ENCODE peak calls at places on chromosomes 3 and 15, in eight cellular contexts. G is neural progenitor cell, A is psoas muscle, K is thoracic aorta, P is lower lobe of right lung, M is Peyer's patch, Z is uterus, L is lung. Q is an unnamed sample.

GRCh38 chr15:66701422-66702034 is 508 bp upstream of the SMAD6 start:
- DNase-seq in L (no peak), G (peak; percentile 77), M (no peak), Z (no peak), K (no peak), P (peak; percentile 70), A (peak; percentile 73), Q (peak; percentile 72)

GRCh38 chr15:56537881-56538280 is 72.9 kb upstream of the MNS1 start:
- DNase-seq in Z (no peak), K (no peak), P (peak; percentile 45), M (peak; percentile 55), G (no peak), A (peak; percentile 54), L (no peak), Q (peak; percentile 75)

GRCh38 chr15:92017882-92018534 is 164.5 kb downstream of the SLCO3A1 start:
- DNase-seq in L (no peak), K (no peak), Z (no peak), G (no peak), P (no peak), M (no peak), A (no peak), Q (no peak)

GRCh38 chr3:43649365-43649968 is 27.7 kb upstream of the ANO10 start:
- DNase-seq in G (peak; percentile 66), L (no peak), Z (no peak), M (no peak), A (no peak), P (no peak), K (no peak), Q (no peak)

GRCh38 chr3:20091331-20091730 is 51.1 kb downstream of the KAT2B start:
- DNase-seq in A (no peak), P (no peak), K (no peak), Z (no peak), G (no peak), L (no peak), M (no peak), Q (no peak)

GRCh38 chr3:24539699-24540098 is 45.0 kb upstream of the THRB start:
- DNase-seq in P (no peak), G (no peak), Z (no peak), M (no peak), A (no peak), L (no peak), K (no peak), Q (no peak)

GRCh38 chr3:138854940-138855339 is 20.2 kb upstream of the PIK3CB start:
- DNase-seq in G (no peak), K (no peak), Z (no peak), L (no peak), P (no peak), A (no peak), M (no peak), Q (no peak)

GRCh38 chr3:188397766-188398705 is 244.1 kb downstream of the LPP start:
- DNase-seq in M (no peak), Z (no peak), L (no peak), G (no peak), P (no peak), K (no peak), A (no peak), Q (no peak)

GRCh38 chr15:97077930-97078329 is 747.4 kb downstream of the NR2F2 start:
- DNase-seq in K (no peak), Z (no peak), G (no peak), M (no peak), L (no peak), A (no peak), P (no peak), Q (no peak)

GRCh38 chr3:71050521-71051258 is 532.8 kb downstream of the FOXP1 start:
- DNase-seq in K (no peak), Z (no peak), P (no peak), M (no peak), L (no peak), A (no peak), G (no peak), Q (peak; percentile 55)

GRCh38 chr15:81023483-81024264 is 23.0 kb downstream of the TLNRD1 start:
- DNase-seq in Z (peak; percentile 39), P (peak; percentile 81), K (no peak), G (no peak), A (peak; percentile 90), M (peak; percentile 24), L (peak; percentile 70), Q (no peak)

GRCh38 chr3:159234306-159234705 is 432.5 kb downstream of the MFSD1 start:
- DNase-seq in P (no peak), M (no peak), L (no peak), G (no peak), A (no peak), Z (no peak), K (no peak), Q (no peak)

GRCh38 chr3:38000965-38001455 is 10.4 kb downstream of the VILL start:
- DNase-seq in G (no peak), L (no peak), Z (peak; percentile 10), P (no peak), M (no peak), K (no peak), A (no peak), Q (no peak)

DNA sequence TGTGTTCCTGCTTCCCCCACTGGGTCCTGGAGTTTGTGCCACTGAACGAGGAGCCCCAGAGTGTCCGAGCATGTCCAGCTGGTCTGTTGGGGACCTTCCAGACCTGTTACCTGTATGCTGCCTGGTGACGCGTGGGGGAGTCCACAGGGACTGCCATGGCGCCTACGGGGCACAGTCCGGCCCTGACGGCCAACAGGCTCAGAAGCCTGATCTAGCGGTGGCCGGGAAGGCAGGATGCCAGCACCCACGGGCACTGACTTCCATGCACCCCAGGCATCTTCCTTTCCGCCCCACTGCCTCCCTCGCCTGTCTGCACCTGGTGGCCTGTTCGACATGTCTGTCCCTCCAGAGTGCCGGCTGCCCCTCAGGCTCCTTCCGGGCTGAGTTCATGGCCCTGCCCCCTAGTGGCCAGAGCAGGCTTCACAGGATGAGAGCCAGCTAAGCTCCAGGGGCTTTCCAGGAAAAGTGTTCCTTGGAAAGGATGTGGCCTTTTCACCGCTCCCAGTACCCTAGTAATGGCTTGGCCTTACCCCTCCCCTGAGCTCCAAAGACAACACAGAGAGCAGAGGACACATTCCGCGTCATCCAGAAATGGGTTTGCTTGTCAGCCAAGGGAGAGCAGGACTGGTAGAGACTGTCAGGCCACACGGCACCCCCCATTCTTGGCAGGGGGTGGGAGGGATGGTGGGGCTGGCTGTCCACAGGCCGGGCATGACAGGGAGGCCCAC is 35.7 kb downstream of the NGRN start:
- DNase-seq in K (no peak), A (peak; percentile 73), M (peak; percentile 42), P (peak; percentile 74), G (peak; percentile 85), Z (peak; percentile 43), L (peak; percentile 64), Q (peak; percentile 88)
- H3K27ac ChIP-seq in K (peak overlapping the region; percentile 42), A (no peak overlapping the region), M (no peak overlapping the region), P (no peak overlapping the region), G (no peak overlapping the region), Z (peak overlapping the region; percentile 1), L (no peak overlapping the region), Q (no peak overlapping the region)

GRCh38 chr15:62846805-62847481 is 195.6 kb upstream of the TPM1 start:
- DNase-seq in P (no peak), Z (no peak), G (no peak), L (no peak), K (no peak), M (no peak), A (no peak), Q (no peak)

GRCh38 chr15:62850318-62850717 is 192.2 kb upstream of the TPM1 start:
- DNase-seq in A (no peak), G (no peak), L (no peak), K (no peak), Z (no peak), M (no peak), P (no peak), Q (no peak)

GRCh38 chr15:62849316-62850129 is 193.0 kb upstream of the TPM1 start:
- DNase-seq in L (no peak), M (no peak), P (no peak), A (no peak), Z (no peak), G (no peak), K (no peak), Q (no peak)

GRCh38 chr15:62847900-62848489 is 194.6 kb upstream of the TPM1 start:
- DNase-seq in K (no peak), A (peak; percentile 86), P (peak; percentile 57), G (peak; percentile 74), L (peak; percentile 42), M (peak; percentile 26), Z (peak; percentile 82), Q (peak; percentile 84)

DNA sequence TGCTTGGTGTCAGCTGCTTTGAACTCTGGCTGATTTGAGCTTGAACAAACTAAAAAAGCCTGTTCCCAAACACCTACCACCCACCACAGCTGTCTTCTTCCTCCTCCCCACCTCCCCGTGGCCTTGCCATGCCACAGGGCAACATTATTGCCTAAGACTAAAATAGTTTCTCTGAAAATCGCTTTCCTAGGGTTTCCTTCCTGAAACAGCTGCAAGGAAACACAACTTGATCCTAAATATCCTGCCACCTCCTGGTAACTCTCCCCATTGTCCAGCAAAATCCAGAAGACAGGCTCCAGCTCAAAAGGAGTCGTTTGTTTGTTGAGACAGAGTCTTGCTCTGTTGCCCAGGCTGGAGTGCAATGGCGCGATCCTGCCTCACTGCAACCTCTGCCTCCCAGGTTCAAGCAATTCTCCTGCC is 193.9 kb upstream of the TPM1 start:
- DNase-seq in G (no peak), P (no peak), A (no peak), L (no peak), M (no peak), K (no peak), Z (no peak), Q (no peak)
- H3K27ac ChIP-seq in G (no peak overlapping the region), P (no peak overlapping the region), A (no peak overlapping the region), L (no peak overlapping the region), M (no peak overlapping the region), K (no peak overlapping the region), Z (peak overlapping the region; percentile 69), Q (no peak overlapping the region)

DNA sequence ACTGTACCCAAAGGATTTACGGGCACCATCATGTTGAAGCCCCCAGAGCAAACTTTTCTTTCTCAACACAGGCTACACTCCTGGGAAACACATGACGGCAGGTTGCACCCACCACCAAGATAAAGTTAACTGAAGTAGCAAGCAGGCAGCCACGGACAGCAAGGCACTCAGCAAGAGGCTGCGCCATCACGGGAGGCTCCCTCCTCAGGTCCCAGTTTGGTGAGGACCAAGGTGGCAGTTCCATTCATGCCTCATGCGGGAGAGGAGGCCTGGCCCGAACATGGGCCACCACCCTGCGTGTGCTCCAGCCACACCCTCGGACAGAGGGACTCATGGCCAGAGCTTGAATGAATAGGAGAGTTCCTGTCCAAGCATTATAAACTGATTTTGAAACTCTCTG is 6.8 kb downstream of the ADCY5 start:
- DNase-seq in M (no peak), L (no peak), G (no peak), Z (no peak), P (no peak), A (no peak), K (no peak), Q (no peak)
- H3K27ac ChIP-seq in M (no peak overlapping the region), L (peak overlapping the region; percentile 64), G (no peak overlapping the region), Z (no peak overlapping the region), P (no peak overlapping the region), A (no peak overlapping the region), K (peak overlapping the region; percentile 49), Q (no peak overlapping the region)

DNA sequence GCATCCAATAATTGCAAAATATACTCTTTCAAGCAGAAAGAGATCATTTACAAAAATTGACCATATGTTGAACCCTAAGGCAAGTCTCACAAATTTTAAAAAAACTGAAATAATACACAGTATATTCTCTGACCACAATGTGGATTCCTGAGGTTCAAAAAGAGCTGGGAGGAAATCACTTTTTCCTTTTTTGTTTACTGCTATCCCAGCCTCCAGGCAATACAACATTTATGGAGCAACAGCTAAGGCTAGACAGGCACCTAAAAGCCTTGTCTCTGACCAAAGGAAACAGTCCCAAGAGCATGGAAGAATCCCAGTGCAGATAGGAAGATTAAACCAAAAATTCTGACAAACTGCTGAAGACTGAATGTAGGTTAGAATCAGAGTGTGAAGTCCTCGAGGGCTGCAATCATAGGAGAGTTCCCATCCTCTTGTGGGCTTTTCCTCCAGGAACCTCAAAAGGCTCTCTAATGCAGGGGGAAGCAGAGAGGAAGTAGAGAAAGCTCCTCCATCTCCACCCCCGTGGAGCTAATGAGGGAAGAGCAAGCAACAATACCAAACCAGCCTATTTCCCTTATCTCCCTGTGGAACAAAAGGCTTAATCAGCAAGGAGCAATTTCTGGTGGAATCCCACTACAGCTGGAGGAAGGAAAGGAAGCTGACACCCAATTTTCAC is 57.0 kb downstream of the TMCC1 start:
- DNase-seq in M (no peak), P (no peak), A (no peak), Z (no peak), L (no peak), K (no peak), G (peak; percentile 68), Q (no peak)
- H3K27ac ChIP-seq in M (no peak overlapping the region), P (no peak overlapping the region), A (peak overlapping the region; percentile 5), Z (no peak overlapping the region), L (no peak overlapping the region), K (no peak overlapping the region), G (peak overlapping the region; percentile 59), Q (no peak overlapping the region)